ENCODE peak calls at places on chromosome 10, in eight cellular contexts. Y, D, Z, P, H, C, M and G are unnamed samples.

GRCh38 chr10:92691591-92692084 is 1.9 kb downstream of the HHEX start:
- DNase-seq in Y (no peak), D (no peak), Z (peak; percentile 64), P (peak; percentile 84), H (no peak), C (peak; percentile 83), M (no peak), G (peak; percentile 64)

GRCh38 chr10:3417096-3417495 is 244.5 kb upstream of the PITRM1 start:
- DNase-seq in Y (no peak), D (no peak), Z (no peak), P (no peak), H (no peak), C (no peak), M (no peak), G (no peak)

GRCh38 chr10:114825513-114826253 is 4.1 kb downstream of the FHIP2A start:
- DNase-seq in Y (no peak), D (no peak), Z (peak; percentile 16), P (peak; percentile 64), H (no peak), C (no peak), M (peak; percentile 23), G (no peak)

GRCh38 chr10:3287566-3288445 is 115.2 kb upstream of the PITRM1 start:
- DNase-seq in Y (no peak), D (no peak), Z (no peak), P (no peak), H (peak; percentile 65), C (no peak), M (no peak), G (no peak)

GRCh38 chr10:90028312-90028711 is 326.9 kb downstream of the KIF20B start:
- DNase-seq in Y (no peak), D (no peak), Z (no peak), P (no peak), H (no peak), C (no peak), M (no peak), G (peak; percentile 1)

GRCh38 chr10:97718659-97719142 is 5.2 kb downstream of the MARVELD1 start:
- DNase-seq in Y (no peak), D (peak; percentile 41), Z (no peak), P (no peak), H (peak; percentile 45), C (no peak), M (peak; percentile 99), G (no peak)

GRCh38 chr10:31101123-31101522 is 69.5 kb upstream of the ZNF438 start:
- DNase-seq in Y (peak; percentile 3), D (peak; percentile 35), Z (peak; percentile 87), P (peak; percentile 90), H (no peak), C (no peak), M (peak; percentile 94), G (no peak)

GRCh38 chr10:118522791-118523498 is 72.5 kb downstream of the PRLHR start:
- DNase-seq in Y (no peak), D (no peak), Z (no peak), P (peak; percentile 10), H (no peak), C (no peak), M (peak; percentile 99), G (peak; percentile 54)

GRCh38 chr10:61464461-61465215 is 11.5 kb upstream of the TMEM26 start:
- DNase-seq in Y (no peak), D (no peak), Z (no peak), P (peak; percentile 92), H (no peak), C (no peak), M (peak; percentile 89), G (no peak)

GRCh38 chr10:49733866-49734265 is 28.3 kb downstream of the OGDHL start:
- DNase-seq in Y (no peak), D (no peak), Z (no peak), P (no peak), H (no peak), C (no peak), M (no peak), G (no peak)

GRCh38 chr10:23106508-23106907 is 11.1 kb downstream of the MSRB2 start:
- DNase-seq in Y (no peak), D (no peak), Z (no peak), P (no peak), H (peak; percentile 18), C (no peak), M (no peak), G (no peak)

GRCh38 chr10:78255796-78256638 is 222.4 kb downstream of the RPS24 start:
- DNase-seq in Y (no peak), D (peak; percentile 90), Z (no peak), P (peak; percentile 95), H (no peak), C (no peak), M (peak; percentile 94), G (peak; percentile 93)

GRCh38 chr10:108249940-108250339 is 1085.4 kb upstream of the SORCS1 start:
- DNase-seq in Y (no peak), D (no peak), Z (no peak), P (no peak), H (no peak), C (no peak), M (no peak), G (no peak)

GRCh38 chr10:775245-776075 is 86.0 kb upstream of the DIP2C start:
- DNase-seq in Y (no peak), D (no peak), Z (no peak), P (peak; percentile 20), H (no peak), C (no peak), M (no peak), G (no peak)

GRCh38 chr10:6269953-6270867 is 67.5 kb downstream of the PFKFB3 start:
- DNase-seq in Y (peak; percentile 32), D (no peak), Z (peak; percentile 95), P (peak; percentile 36), H (no peak), C (no peak), M (peak; percentile 71), G (no peak)

GRCh38 chr10:88707429-88708110 is 1.5 kb downstream of the LIPK start:
- DNase-seq in Y (no peak), D (no peak), Z (peak; percentile 39), P (peak; percentile 52), H (no peak), C (no peak), M (peak; percentile 97), G (peak; percentile 35)

GRCh38 chr10:86004310-86004709 is 362.3 kb downstream of the GRID1 start:
- DNase-seq in Y (no peak), D (no peak), Z (no peak), P (no peak), H (no peak), C (no peak), M (no peak), G (no peak)

GRCh38 chr10:6044651-6045599 is 17.2 kb downstream of the IL2RA start:
- DNase-seq in Y (no peak), D (no peak), Z (peak; percentile 79), P (no peak), H (no peak), C (no peak), M (no peak), G (no peak)

GRCh38 chr10:43236176-43236850 is 30.6 kb downstream of the RASGEF1A start:
- DNase-seq in Y (no peak), D (no peak), Z (no peak), P (no peak), H (no peak), C (peak; percentile 17), M (no peak), G (no peak)

GRCh38 chr10:49207936-49208482 is 19.8 kb upstream of the TMEM273 start:
- DNase-seq in Y (no peak), D (no peak), Z (no peak), P (no peak), H (no peak), C (no peak), M (no peak), G (no peak)

GRCh38 chr10:77192402-77192801 is 445.2 kb downstream of the KCNMA1 start:
- DNase-seq in Y (no peak), D (no peak), Z (no peak), P (no peak), H (no peak), C (no peak), M (no peak), G (no peak)

GRCh38 chr10:71916827-71917226 is 47.4 kb upstream of the CHST3 start:
- DNase-seq in Y (no peak), D (no peak), Z (no peak), P (no peak), H (no peak), C (no peak), M (no peak), G (peak; percentile 8)

GRCh38 chr10:43105119-43105792 is 28.4 kb downstream of the RET start:
- DNase-seq in Y (peak; percentile 59), D (peak; percentile 81), Z (peak; percentile 85), P (peak; percentile 67), H (peak; percentile 52), C (peak; percentile 88), M (peak; percentile 26), G (peak; percentile 88)

GRCh38 chr10:23994459-23995046 is 214.4 kb upstream of the KIAA1217 start:
- DNase-seq in Y (no peak), D (peak; percentile 15), Z (peak; percentile 62), P (peak; percentile 37), H (peak; percentile 14), C (peak; percentile 52), M (peak; percentile 61), G (peak; percentile 69)

GRCh38 chr10:79629955-79630327 is 19.2 kb downstream of the SFTPA1 start:
- DNase-seq in Y (no peak), D (no peak), Z (no peak), P (no peak), H (no peak), C (peak; percentile 13), M (no peak), G (no peak)

GRCh38 chr10:125023269-125023668 is 81.3 kb downstream of the ZRANB1 start:
- DNase-seq in Y (no peak), D (no peak), Z (no peak), P (no peak), H (peak; percentile 62), C (peak; percentile 61), M (no peak), G (no peak)